ENCODE peak calls at places on chromosomes 3 and 15, in seven cellular contexts. K is H1, I is neuronal stem cell, M is H9, O is IMR-90, X is mesenchymal stem cell, R is trophoblast cell. N is an unnamed sample.

GRCh38 chr15:40103124-40103858 is 5.4 kb downstream of the BMF start:
- DNase-seq in X (peak), O (peak), R (peak), M (peak), K (no peak), I (no peak), N (peak)

GRCh38 chr3:43194490-43195115 is 88.7 kb upstream of the POMGNT2 start:
- DNase-seq in K (no peak), R (no peak), X (no peak), O (no peak), I (no peak), M (no peak), N (no peak)

GRCh38 chr3:85681906-85682305 is 723.1 kb downstream of the CADM2 start:
- DNase-seq in R (no peak), X (no peak), K (no peak), O (no peak), I (no peak), M (no peak), N (no peak)

GRCh38 chr15:31387483-31388118 is 61.0 kb downstream of the KLF13 start:
- DNase-seq in M (no peak), O (peak), K (no peak), X (no peak), I (no peak), R (no peak), N (no peak)

GRCh38 chr3:12706504-12707253 is 42.8 kb upstream of the RAF1 start:
- DNase-seq in X (peak), R (peak), K (peak), I (peak), O (peak), M (peak), N (peak)

GRCh38 chr15:25684521-25685215 is 178.5 kb downstream of the ATP10A start:
- DNase-seq in R (no peak), M (no peak), K (no peak), X (no peak), O (peak), I (no peak), N (peak)

GRCh38 chr3:58633157-58633865 is 33.3 kb downstream of the FAM3D start:
- DNase-seq in K (no peak), O (no peak), R (no peak), X (no peak), M (no peak), I (no peak), N (no peak)

GRCh38 chr15:70376929-70377691 is 279.4 kb upstream of the TLE3 start:
- DNase-seq in X (peak), I (no peak), O (peak), K (no peak), M (peak), R (no peak), N (peak)

GRCh38 chr15:85571780-85572179 is 191.4 kb downstream of the AKAP13 start:
- DNase-seq in O (no peak), R (no peak), X (no peak), I (no peak), M (no peak), K (no peak), N (peak)

GRCh38 chr3:145898487-145898886 is 262.5 kb downstream of the PLOD2 start:
- DNase-seq in K (no peak), I (no peak), M (no peak), X (peak), R (no peak), O (no peak), N (peak)

GRCh38 chr3:149471991-149472390 is 2.5 kb upstream of the TM4SF4 start:
- DNase-seq in M (no peak), X (peak), I (no peak), K (no peak), O (peak), R (no peak), N (no peak)

GRCh38 chr3:169865176-169865800 is 4.4 kb downstream of the LRRC31 start:
- DNase-seq in R (no peak), X (no peak), K (no peak), M (no peak), I (no peak), O (no peak), N (no peak)

GRCh38 chr3:120855665-120856437 is 52.2 kb upstream of the STXBP5L start:
- DNase-seq in O (peak), K (no peak), M (peak), X (no peak), I (no peak), R (peak), N (peak)

GRCh38 chr3:48982686-48983085 is 7.4 kb upstream of the P4HTM start:
- DNase-seq in X (no peak), O (no peak), M (no peak), K (no peak), R (no peak), I (no peak), N (no peak)

GRCh38 chr15:58870451-58870850 is 63.0 kb downstream of the SLTM start:
- DNase-seq in I (no peak), R (no peak), K (no peak), M (no peak), O (peak), X (no peak), N (no peak)

GRCh38 chr15:100663066-100663465 is 60.7 kb downstream of the ASB7 start:
- DNase-seq in I (peak), M (peak), X (no peak), O (no peak), K (peak), R (no peak), N (peak)

GRCh38 chr3:177597325-177598109 is 400.2 kb upstream of the TBL1XR1 start:
- DNase-seq in X (peak), M (no peak), K (no peak), R (no peak), O (peak), I (no peak), N (no peak)

GRCh38 chr3:184176377-184177330 is 2.0 kb downstream of the AP2M1 start:
- DNase-seq in K (peak), O (peak), R (peak), I (peak), M (peak), X (peak), N (peak)

GRCh38 chr3:156456771-156457224 is 98.1 kb downstream of the SSR3 start:
- DNase-seq in M (peak), R (peak), K (no peak), O (peak), X (peak), I (peak), N (peak)

GRCh38 chr15:68578960-68579935 is at the start of gene CORO2B:
- DNase-seq in K (no peak), R (no peak), X (peak), I (no peak), M (peak), O (peak), N (peak)

GRCh38 chr15:57375827-57376694 is at the start of gene CGNL1:
- DNase-seq in M (peak), K (no peak), I (peak), R (peak), O (no peak), X (peak), N (peak)

DNA sequence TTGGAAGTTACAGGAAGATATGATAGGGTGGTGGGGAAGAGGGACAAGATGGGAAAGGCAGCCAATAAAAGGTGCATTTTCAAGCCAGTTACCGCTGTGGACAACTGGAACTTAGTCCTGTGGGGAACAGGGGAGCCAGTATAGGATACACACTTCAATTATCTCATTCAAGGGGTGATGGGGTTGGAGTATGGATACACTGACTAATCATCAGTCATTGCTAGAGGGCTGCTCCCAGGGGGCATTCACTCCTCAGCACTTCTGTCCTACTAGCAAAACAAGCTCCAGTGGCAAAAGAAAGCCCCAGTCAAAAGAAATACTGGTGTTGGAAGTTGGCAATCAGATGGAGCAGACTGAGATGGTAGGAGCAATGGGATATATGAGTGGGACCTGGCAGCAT is 183.4 kb upstream of the GADL1 start:
- DNase-seq in O (peak), K (no peak), I (no peak), R (no peak), X (peak), M (no peak), N (no peak)
- H3K9ac ChIP-seq in O (no peak), K (no peak), I (no peak), R (no peak), X (peak), M (no peak), N (no peak)

DNA sequence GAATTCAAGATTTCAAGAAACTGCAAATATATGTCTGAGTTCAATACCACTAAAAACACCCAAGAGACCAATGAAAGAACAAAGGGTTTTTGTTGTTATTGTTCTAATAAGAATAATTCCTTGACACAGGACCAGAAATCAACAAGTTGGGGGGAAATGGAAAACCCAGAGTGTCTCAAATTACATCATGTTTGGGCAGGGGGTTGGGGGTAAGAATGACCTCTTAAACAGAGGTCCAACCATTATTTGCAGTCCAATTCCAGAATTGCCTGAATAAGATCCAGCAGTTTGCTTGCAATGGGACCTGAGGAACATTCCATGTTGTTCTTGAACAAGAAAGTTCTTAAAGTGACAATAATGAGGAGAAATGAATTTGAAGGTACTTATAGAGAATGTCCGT is 48.5 kb upstream of the TGFBR2 start:
- DNase-seq in I (no peak), X (no peak), R (no peak), O (no peak), K (no peak), M (no peak), N (no peak)
- H2BK5ac ChIP-seq in I (no peak), X (no peak), R (no peak), O (no peak), K (no peak), M (no peak), N (no peak)

GRCh38 chr15:101765772-101766456 is 37.4 kb upstream of the OR4F6 start:
- DNase-seq in M (no peak), R (no peak), O (no peak), X (no peak), I (no peak), K (no peak), N (no peak)
- H3K4ac ChIP-seq in M (no peak), R (no peak), O (no peak), X (no peak), I (no peak), K (no peak), N (no peak)

GRCh38 chr15:36877796-36878744 is 222.3 kb downstream of the MEIS2 start:
- DNase-seq in O (no peak), K (no peak), I (peak), M (no peak), R (no peak), X (peak), N (peak)
- H3K9ac ChIP-seq in O (no peak), K (no peak), I (no peak), M (no peak), R (no peak), X (no peak), N (peak)

GRCh38 chr15:82074610-82075009 is 28.8 kb upstream of the MEX3B start:
- DNase-seq in K (no peak), O (no peak), X (no peak), R (no peak), M (no peak), I (no peak), N (no peak)

GRCh38 chr15:82080774-82081173 is 35.0 kb upstream of the MEX3B start:
- DNase-seq in X (no peak), O (no peak), K (no peak), M (no peak), I (no peak), R (no peak), N (no peak)

GRCh38 chr15:82081904-82082810 is 36.3 kb upstream of the MEX3B start:
- DNase-seq in R (no peak), M (peak), K (no peak), O (peak), X (peak), I (peak), N (peak)

DNA sequence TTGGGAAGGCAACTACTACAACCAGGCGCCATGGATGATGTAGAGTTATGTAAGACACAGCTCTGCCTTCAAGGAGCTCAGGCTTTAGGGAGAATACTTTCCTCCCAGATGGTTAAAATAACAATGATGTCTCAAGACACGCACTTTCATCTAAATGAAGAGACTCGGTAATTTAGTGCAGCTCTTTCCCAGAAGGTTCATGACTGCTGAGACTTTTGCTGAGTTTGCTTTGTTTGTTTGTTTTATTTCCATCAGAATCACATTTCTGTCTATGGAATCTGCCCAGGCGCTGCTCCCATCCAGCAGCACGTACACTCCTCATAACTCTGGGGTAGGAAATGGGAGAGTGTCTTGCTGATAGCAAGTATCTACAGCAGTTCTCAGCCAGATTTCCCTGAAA is 33.9 kb upstream of the MEX3B start:
- DNase-seq in X (no peak), O (peak), M (no peak), I (no peak), R (no peak), K (no peak), N (no peak)
- H2BK5ac ChIP-seq in X (no peak), O (peak), M (no peak), I (no peak), R (no peak), K (no peak), N (no peak)

GRCh38 chr15:66659384-66659783 is 42.7 kb upstream of the SMAD6 start:
- DNase-seq in I (no peak), M (no peak), O (no peak), K (no peak), R (no peak), X (no peak), N (no peak)
- H3K4ac ChIP-seq in I (no peak), M (no peak), O (no peak), K (no peak), R (no peak), X (no peak), N (no peak)

GRCh38 chr3:53161345-53161819 is 373 bp downstream of the PRKCD start:
- DNase-seq in O (no peak), M (no peak), R (no peak), I (no peak), K (no peak), X (peak), N (no peak)
- H3K9ac ChIP-seq in O (peak), M (peak), R (peak), I (peak), K (peak), X (peak), N (peak)

DNA sequence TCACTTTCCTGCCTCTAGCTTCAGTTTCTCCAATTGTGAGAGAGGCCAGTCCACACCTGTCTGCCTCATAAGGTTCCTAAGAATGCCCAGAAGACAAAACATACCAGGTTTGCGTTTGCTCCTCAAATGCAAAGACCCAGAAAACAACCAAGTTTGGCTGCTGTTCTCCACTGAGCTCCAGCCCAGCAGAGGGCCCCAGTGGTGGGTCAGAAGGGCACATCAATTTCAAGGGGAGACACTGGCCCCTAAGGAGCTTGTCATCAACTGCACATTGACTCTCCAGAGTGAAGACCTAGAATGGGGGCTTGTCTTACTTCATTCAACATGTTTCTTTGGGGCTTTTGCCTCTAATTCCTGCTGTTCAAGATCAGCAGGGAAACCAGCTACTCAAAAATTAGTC is 127.9 kb upstream of the SLC6A11 start:
- DNase-seq in M (peak), O (no peak), X (no peak), K (no peak), I (no peak), R (no peak), N (peak)
- H2BK5ac ChIP-seq in M (no peak), O (no peak), X (no peak), K (no peak), I (no peak), R (no peak), N (no peak)